ENCODE peak calls at places on chromosomes 11 and 22, in ten cellular contexts. One of them, this sample, is unnamed.

GRCh38 chr11:118640332-118641154 is 33.1 kb downstream of the PHLDB1 start:
- DNase-seq in glutamatergic neuron: no peak
- DNase-seq in astrocyte of the spinal cord: no peak
- DNase-seq in activated CD4-positive, alpha-beta T cell treated with anti-CD3 and anti-CD28 coated beads, Interleukin-2, amount 50 U/mL, for 48 hours: no peak
- DNase-seq in EH: no peak
- DNase-seq in T47D: no peak
- DNase-seq in stimulated activated CD4-positive, alpha-beta T cell treated with anti-CD3 and anti-CD28 coated beads, Interleukin-12 subunit alpha, Interleukin-12 subunit beta, amount 100 ng/mL, for 24 hours: no peak
- DNase-seq in NCI-H1105 treated with DMSO at 0.1 percent for 48 hours: peak
- DNase-seq in HEK293T: no peak
- DNase-seq in C1 segment of cervical spinal cord: no peak
- DNase-seq in this sample: peak

GRCh38 chr11:115197031-115197430 is 307.2 kb downstream of the CADM1 start:
- DNase-seq in glutamatergic neuron: no peak
- DNase-seq in EH: no peak
- DNase-seq in stimulated activated CD4-positive, alpha-beta T cell treated with anti-CD3 and anti-CD28 coated beads, Interleukin-12 subunit alpha, Interleukin-12 subunit beta, amount 100 ng/mL, for 24 hours: no peak
- DNase-seq in T47D: no peak
- DNase-seq in activated CD4-positive, alpha-beta T cell treated with anti-CD3 and anti-CD28 coated beads, Interleukin-2, amount 50 U/mL, for 48 hours: no peak
- DNase-seq in astrocyte of the spinal cord: no peak
- DNase-seq in NCI-H1105 treated with DMSO at 0.1 percent for 48 hours: no peak
- DNase-seq in HEK293T: no peak
- DNase-seq in C1 segment of cervical spinal cord: no peak
- DNase-seq in this sample: no peak

GRCh38 chr11:132848336-132848735 is 684.0 kb downstream of the OPCML start:
- DNase-seq in EH: peak
- DNase-seq in HEK293T: no peak
- DNase-seq in activated CD4-positive, alpha-beta T cell treated with anti-CD3 and anti-CD28 coated beads, Interleukin-2, amount 50 U/mL, for 48 hours: no peak
- DNase-seq in NCI-H1105 treated with DMSO at 0.1 percent for 48 hours: no peak
- DNase-seq in stimulated activated CD4-positive, alpha-beta T cell treated with anti-CD3 and anti-CD28 coated beads, Interleukin-12 subunit alpha, Interleukin-12 subunit beta, amount 100 ng/mL, for 24 hours: no peak
- DNase-seq in astrocyte of the spinal cord: peak
- DNase-seq in C1 segment of cervical spinal cord: no peak
- DNase-seq in T47D: no peak
- DNase-seq in glutamatergic neuron: no peak
- DNase-seq in this sample: no peak

GRCh38 chr22:48450188-48450825 is 1377.4 kb downstream of the BRD1 start:
- DNase-seq in C1 segment of cervical spinal cord: no peak
- DNase-seq in glutamatergic neuron: no peak
- DNase-seq in T47D: no peak
- DNase-seq in EH: no peak
- DNase-seq in astrocyte of the spinal cord: no peak
- DNase-seq in activated CD4-positive, alpha-beta T cell treated with anti-CD3 and anti-CD28 coated beads, Interleukin-2, amount 50 U/mL, for 48 hours: no peak
- DNase-seq in stimulated activated CD4-positive, alpha-beta T cell treated with anti-CD3 and anti-CD28 coated beads, Interleukin-12 subunit alpha, Interleukin-12 subunit beta, amount 100 ng/mL, for 24 hours: no peak
- DNase-seq in NCI-H1105 treated with DMSO at 0.1 percent for 48 hours: no peak
- DNase-seq in HEK293T: no peak
- DNase-seq in this sample: no peak

GRCh38 chr11:78149646-78150045 is 10.2 kb upstream of the ALG8 start:
- DNase-seq in activated CD4-positive, alpha-beta T cell treated with anti-CD3 and anti-CD28 coated beads, Interleukin-2, amount 50 U/mL, for 48 hours: no peak
- DNase-seq in stimulated activated CD4-positive, alpha-beta T cell treated with anti-CD3 and anti-CD28 coated beads, Interleukin-12 subunit alpha, Interleukin-12 subunit beta, amount 100 ng/mL, for 24 hours: no peak
- DNase-seq in HEK293T: no peak
- DNase-seq in glutamatergic neuron: no peak
- DNase-seq in astrocyte of the spinal cord: peak
- DNase-seq in C1 segment of cervical spinal cord: no peak
- DNase-seq in NCI-H1105 treated with DMSO at 0.1 percent for 48 hours: no peak
- DNase-seq in EH: peak
- DNase-seq in T47D: no peak
- DNase-seq in this sample: no peak

GRCh38 chr11:33895752-33896137 is 3.9 kb upstream of the LMO2 start:
- DNase-seq in EH: no peak
- DNase-seq in astrocyte of the spinal cord: peak
- DNase-seq in glutamatergic neuron: no peak
- DNase-seq in stimulated activated CD4-positive, alpha-beta T cell treated with anti-CD3 and anti-CD28 coated beads, Interleukin-12 subunit alpha, Interleukin-12 subunit beta, amount 100 ng/mL, for 24 hours: no peak
- DNase-seq in HEK293T: no peak
- DNase-seq in activated CD4-positive, alpha-beta T cell treated with anti-CD3 and anti-CD28 coated beads, Interleukin-2, amount 50 U/mL, for 48 hours: no peak
- DNase-seq in C1 segment of cervical spinal cord: no peak
- DNase-seq in NCI-H1105 treated with DMSO at 0.1 percent for 48 hours: peak
- DNase-seq in T47D: no peak
- DNase-seq in this sample: no peak

GRCh38 chr11:59761985-59762384 is 6.8 kb downstream of the STX3 start:
- DNase-seq in stimulated activated CD4-positive, alpha-beta T cell treated with anti-CD3 and anti-CD28 coated beads, Interleukin-12 subunit alpha, Interleukin-12 subunit beta, amount 100 ng/mL, for 24 hours: no peak
- DNase-seq in T47D: no peak
- DNase-seq in activated CD4-positive, alpha-beta T cell treated with anti-CD3 and anti-CD28 coated beads, Interleukin-2, amount 50 U/mL, for 48 hours: no peak
- DNase-seq in HEK293T: no peak
- DNase-seq in C1 segment of cervical spinal cord: no peak
- DNase-seq in astrocyte of the spinal cord: no peak
- DNase-seq in glutamatergic neuron: no peak
- DNase-seq in EH: no peak
- DNase-seq in NCI-H1105 treated with DMSO at 0.1 percent for 48 hours: no peak
- DNase-seq in this sample: no peak

GRCh38 chr22:45425101-45425500 is 11.6 kb downstream of the RIBC2 start:
- DNase-seq in glutamatergic neuron: no peak
- DNase-seq in NCI-H1105 treated with DMSO at 0.1 percent for 48 hours: no peak
- DNase-seq in astrocyte of the spinal cord: no peak
- DNase-seq in C1 segment of cervical spinal cord: no peak
- DNase-seq in stimulated activated CD4-positive, alpha-beta T cell treated with anti-CD3 and anti-CD28 coated beads, Interleukin-12 subunit alpha, Interleukin-12 subunit beta, amount 100 ng/mL, for 24 hours: no peak
- DNase-seq in activated CD4-positive, alpha-beta T cell treated with anti-CD3 and anti-CD28 coated beads, Interleukin-2, amount 50 U/mL, for 48 hours: no peak
- DNase-seq in T47D: no peak
- DNase-seq in EH: peak
- DNase-seq in HEK293T: no peak
- DNase-seq in this sample: no peak

GRCh38 chr22:49503896-49504521 is 323.7 kb downstream of the BRD1 start:
- DNase-seq in C1 segment of cervical spinal cord: no peak
- DNase-seq in stimulated activated CD4-positive, alpha-beta T cell treated with anti-CD3 and anti-CD28 coated beads, Interleukin-12 subunit alpha, Interleukin-12 subunit beta, amount 100 ng/mL, for 24 hours: no peak
- DNase-seq in HEK293T: no peak
- DNase-seq in NCI-H1105 treated with DMSO at 0.1 percent for 48 hours: no peak
- DNase-seq in astrocyte of the spinal cord: no peak
- DNase-seq in EH: no peak
- DNase-seq in T47D: no peak
- DNase-seq in activated CD4-positive, alpha-beta T cell treated with anti-CD3 and anti-CD28 coated beads, Interleukin-2, amount 50 U/mL, for 48 hours: no peak
- DNase-seq in glutamatergic neuron: no peak
- DNase-seq in this sample: no peak

GRCh38 chr22:28075260-28075981 is 156.4 kb upstream of the PITPNB start:
- DNase-seq in glutamatergic neuron: no peak
- DNase-seq in T47D: no peak
- DNase-seq in C1 segment of cervical spinal cord: no peak
- DNase-seq in NCI-H1105 treated with DMSO at 0.1 percent for 48 hours: no peak
- DNase-seq in astrocyte of the spinal cord: peak
- DNase-seq in EH: peak
- DNase-seq in stimulated activated CD4-positive, alpha-beta T cell treated with anti-CD3 and anti-CD28 coated beads, Interleukin-12 subunit alpha, Interleukin-12 subunit beta, amount 100 ng/mL, for 24 hours: no peak
- DNase-seq in HEK293T: no peak
- DNase-seq in activated CD4-positive, alpha-beta T cell treated with anti-CD3 and anti-CD28 coated beads, Interleukin-2, amount 50 U/mL, for 48 hours: no peak
- DNase-seq in this sample: peak

GRCh38 chr11:87417951-87418350 is 380.2 kb downstream of the TMEM135 start:
- DNase-seq in C1 segment of cervical spinal cord: no peak
- DNase-seq in glutamatergic neuron: no peak
- DNase-seq in stimulated activated CD4-positive, alpha-beta T cell treated with anti-CD3 and anti-CD28 coated beads, Interleukin-12 subunit alpha, Interleukin-12 subunit beta, amount 100 ng/mL, for 24 hours: no peak
- DNase-seq in HEK293T: no peak
- DNase-seq in NCI-H1105 treated with DMSO at 0.1 percent for 48 hours: no peak
- DNase-seq in astrocyte of the spinal cord: no peak
- DNase-seq in T47D: no peak
- DNase-seq in EH: no peak
- DNase-seq in activated CD4-positive, alpha-beta T cell treated with anti-CD3 and anti-CD28 coated beads, Interleukin-2, amount 50 U/mL, for 48 hours: no peak
- DNase-seq in this sample: no peak

GRCh38 chr22:31683181-31684105 is 21.4 kb upstream of the PISD start:
- DNase-seq in stimulated activated CD4-positive, alpha-beta T cell treated with anti-CD3 and anti-CD28 coated beads, Interleukin-12 subunit alpha, Interleukin-12 subunit beta, amount 100 ng/mL, for 24 hours: no peak
- DNase-seq in T47D: no peak
- DNase-seq in activated CD4-positive, alpha-beta T cell treated with anti-CD3 and anti-CD28 coated beads, Interleukin-2, amount 50 U/mL, for 48 hours: no peak
- DNase-seq in EH: peak
- DNase-seq in C1 segment of cervical spinal cord: no peak
- DNase-seq in NCI-H1105 treated with DMSO at 0.1 percent for 48 hours: no peak
- DNase-seq in glutamatergic neuron: no peak
- DNase-seq in astrocyte of the spinal cord: no peak
- DNase-seq in HEK293T: no peak
- DNase-seq in this sample: no peak

GRCh38 chr22:23112472-23113012 is 29.2 kb downstream of the RSPH14 start:
- DNase-seq in stimulated activated CD4-positive, alpha-beta T cell treated with anti-CD3 and anti-CD28 coated beads, Interleukin-12 subunit alpha, Interleukin-12 subunit beta, amount 100 ng/mL, for 24 hours: no peak
- DNase-seq in HEK293T: no peak
- DNase-seq in EH: no peak
- DNase-seq in C1 segment of cervical spinal cord: no peak
- DNase-seq in astrocyte of the spinal cord: no peak
- DNase-seq in glutamatergic neuron: no peak
- DNase-seq in T47D: no peak
- DNase-seq in activated CD4-positive, alpha-beta T cell treated with anti-CD3 and anti-CD28 coated beads, Interleukin-2, amount 50 U/mL, for 48 hours: no peak
- DNase-seq in NCI-H1105 treated with DMSO at 0.1 percent for 48 hours: no peak
- DNase-seq in this sample: no peak

GRCh38 chr22:46737976-46738641 is at the start of gene CERK:
- DNase-seq in C1 segment of cervical spinal cord: peak
- DNase-seq in EH: peak
- DNase-seq in astrocyte of the spinal cord: peak
- DNase-seq in activated CD4-positive, alpha-beta T cell treated with anti-CD3 and anti-CD28 coated beads, Interleukin-2, amount 50 U/mL, for 48 hours: peak
- DNase-seq in stimulated activated CD4-positive, alpha-beta T cell treated with anti-CD3 and anti-CD28 coated beads, Interleukin-12 subunit alpha, Interleukin-12 subunit beta, amount 100 ng/mL, for 24 hours: peak
- DNase-seq in NCI-H1105 treated with DMSO at 0.1 percent for 48 hours: peak
- DNase-seq in glutamatergic neuron: peak
- DNase-seq in HEK293T: peak
- DNase-seq in T47D: peak
- DNase-seq in this sample: peak

GRCh38 chr11:57407010-57407409 is 16.6 kb upstream of the PRG2 start:
- DNase-seq in C1 segment of cervical spinal cord: no peak
- DNase-seq in activated CD4-positive, alpha-beta T cell treated with anti-CD3 and anti-CD28 coated beads, Interleukin-2, amount 50 U/mL, for 48 hours: no peak
- DNase-seq in astrocyte of the spinal cord: no peak
- DNase-seq in HEK293T: no peak
- DNase-seq in glutamatergic neuron: no peak
- DNase-seq in T47D: no peak
- DNase-seq in stimulated activated CD4-positive, alpha-beta T cell treated with anti-CD3 and anti-CD28 coated beads, Interleukin-12 subunit alpha, Interleukin-12 subunit beta, amount 100 ng/mL, for 24 hours: no peak
- DNase-seq in EH: no peak
- DNase-seq in NCI-H1105 treated with DMSO at 0.1 percent for 48 hours: no peak
- DNase-seq in this sample: no peak

GRCh38 chr22:43861529-43861928 is 784 bp downstream of the SULT4A1 start:
- DNase-seq in T47D: no peak
- DNase-seq in astrocyte of the spinal cord: no peak
- DNase-seq in stimulated activated CD4-positive, alpha-beta T cell treated with anti-CD3 and anti-CD28 coated beads, Interleukin-12 subunit alpha, Interleukin-12 subunit beta, amount 100 ng/mL, for 24 hours: no peak
- DNase-seq in EH: no peak
- DNase-seq in activated CD4-positive, alpha-beta T cell treated with anti-CD3 and anti-CD28 coated beads, Interleukin-2, amount 50 U/mL, for 48 hours: no peak
- DNase-seq in glutamatergic neuron: peak
- DNase-seq in C1 segment of cervical spinal cord: no peak
- DNase-seq in HEK293T: no peak
- DNase-seq in NCI-H1105 treated with DMSO at 0.1 percent for 48 hours: no peak
- DNase-seq in this sample: peak

GRCh38 chr11:62445314-62445740 is 26.5 kb downstream of the SCGB1A1 start:
- DNase-seq in C1 segment of cervical spinal cord: no peak
- DNase-seq in T47D: no peak
- DNase-seq in HEK293T: no peak
- DNase-seq in astrocyte of the spinal cord: peak
- DNase-seq in stimulated activated CD4-positive, alpha-beta T cell treated with anti-CD3 and anti-CD28 coated beads, Interleukin-12 subunit alpha, Interleukin-12 subunit beta, amount 100 ng/mL, for 24 hours: no peak
- DNase-seq in NCI-H1105 treated with DMSO at 0.1 percent for 48 hours: no peak
- DNase-seq in EH: peak
- DNase-seq in activated CD4-positive, alpha-beta T cell treated with anti-CD3 and anti-CD28 coated beads, Interleukin-2, amount 50 U/mL, for 48 hours: no peak
- DNase-seq in glutamatergic neuron: no peak
- DNase-seq in this sample: no peak

GRCh38 chr22:34808618-34809017 is 257.3 kb upstream of the ISX start:
- DNase-seq in HEK293T: no peak
- DNase-seq in C1 segment of cervical spinal cord: no peak
- DNase-seq in EH: peak
- DNase-seq in stimulated activated CD4-positive, alpha-beta T cell treated with anti-CD3 and anti-CD28 coated beads, Interleukin-12 subunit alpha, Interleukin-12 subunit beta, amount 100 ng/mL, for 24 hours: no peak
- DNase-seq in activated CD4-positive, alpha-beta T cell treated with anti-CD3 and anti-CD28 coated beads, Interleukin-2, amount 50 U/mL, for 48 hours: no peak
- DNase-seq in astrocyte of the spinal cord: no peak
- DNase-seq in NCI-H1105 treated with DMSO at 0.1 percent for 48 hours: no peak
- DNase-seq in T47D: no peak
- DNase-seq in glutamatergic neuron: no peak
- DNase-seq in this sample: no peak

GRCh38 chr22:42799462-42800405 is 57.3 kb downstream of the ARFGAP3 start:
- DNase-seq in activated CD4-positive, alpha-beta T cell treated with anti-CD3 and anti-CD28 coated beads, Interleukin-2, amount 50 U/mL, for 48 hours: no peak
- DNase-seq in EH: peak
- DNase-seq in stimulated activated CD4-positive, alpha-beta T cell treated with anti-CD3 and anti-CD28 coated beads, Interleukin-12 subunit alpha, Interleukin-12 subunit beta, amount 100 ng/mL, for 24 hours: no peak
- DNase-seq in HEK293T: no peak
- DNase-seq in C1 segment of cervical spinal cord: no peak
- DNase-seq in NCI-H1105 treated with DMSO at 0.1 percent for 48 hours: no peak
- DNase-seq in glutamatergic neuron: peak
- DNase-seq in astrocyte of the spinal cord: no peak
- DNase-seq in T47D: no peak
- DNase-seq in this sample: no peak

GRCh38 chr11:63837027-63837688 is 1.8 kb upstream of the MARK2 start:
- DNase-seq in activated CD4-positive, alpha-beta T cell treated with anti-CD3 and anti-CD28 coated beads, Interleukin-2, amount 50 U/mL, for 48 hours: peak
- DNase-seq in glutamatergic neuron: peak
- DNase-seq in T47D: peak
- DNase-seq in astrocyte of the spinal cord: peak
- DNase-seq in stimulated activated CD4-positive, alpha-beta T cell treated with anti-CD3 and anti-CD28 coated beads, Interleukin-12 subunit alpha, Interleukin-12 subunit beta, amount 100 ng/mL, for 24 hours: peak
- DNase-seq in NCI-H1105 treated with DMSO at 0.1 percent for 48 hours: peak
- DNase-seq in HEK293T: peak
- DNase-seq in C1 segment of cervical spinal cord: peak
- DNase-seq in EH: peak
- DNase-seq in this sample: peak

GRCh38 chr11:12901272-12901671 is 107.8 kb upstream of the RASSF10 start:
- DNase-seq in C1 segment of cervical spinal cord: no peak
- DNase-seq in HEK293T: no peak
- DNase-seq in stimulated activated CD4-positive, alpha-beta T cell treated with anti-CD3 and anti-CD28 coated beads, Interleukin-12 subunit alpha, Interleukin-12 subunit beta, amount 100 ng/mL, for 24 hours: no peak
- DNase-seq in EH: peak
- DNase-seq in glutamatergic neuron: no peak
- DNase-seq in astrocyte of the spinal cord: no peak
- DNase-seq in activated CD4-positive, alpha-beta T cell treated with anti-CD3 and anti-CD28 coated beads, Interleukin-2, amount 50 U/mL, for 48 hours: no peak
- DNase-seq in T47D: no peak
- DNase-seq in NCI-H1105 treated with DMSO at 0.1 percent for 48 hours: no peak
- DNase-seq in this sample: no peak

GRCh38 chr11:19817265-19817851 is 104.7 kb downstream of the NAV2 start:
- DNase-seq in stimulated activated CD4-positive, alpha-beta T cell treated with anti-CD3 and anti-CD28 coated beads, Interleukin-12 subunit alpha, Interleukin-12 subunit beta, amount 100 ng/mL, for 24 hours: no peak
- DNase-seq in C1 segment of cervical spinal cord: no peak
- DNase-seq in EH: no peak
- DNase-seq in glutamatergic neuron: no peak
- DNase-seq in T47D: no peak
- DNase-seq in HEK293T: no peak
- DNase-seq in astrocyte of the spinal cord: no peak
- DNase-seq in NCI-H1105 treated with DMSO at 0.1 percent for 48 hours: no peak
- DNase-seq in activated CD4-positive, alpha-beta T cell treated with anti-CD3 and anti-CD28 coated beads, Interleukin-2, amount 50 U/mL, for 48 hours: no peak
- DNase-seq in this sample: no peak

GRCh38 chr11:7098235-7098832 is 9.5 kb downstream of the RBMXL2 start:
- DNase-seq in HEK293T: peak
- DNase-seq in T47D: peak
- DNase-seq in EH: peak
- DNase-seq in C1 segment of cervical spinal cord: no peak
- DNase-seq in stimulated activated CD4-positive, alpha-beta T cell treated with anti-CD3 and anti-CD28 coated beads, Interleukin-12 subunit alpha, Interleukin-12 subunit beta, amount 100 ng/mL, for 24 hours: no peak
- DNase-seq in glutamatergic neuron: no peak
- DNase-seq in astrocyte of the spinal cord: peak
- DNase-seq in activated CD4-positive, alpha-beta T cell treated with anti-CD3 and anti-CD28 coated beads, Interleukin-2, amount 50 U/mL, for 48 hours: no peak
- DNase-seq in NCI-H1105 treated with DMSO at 0.1 percent for 48 hours: peak
- DNase-seq in this sample: peak

GRCh38 chr11:71153005-71153395 is 99.4 kb downstream of the SHANK2 start:
- DNase-seq in astrocyte of the spinal cord: peak
- DNase-seq in activated CD4-positive, alpha-beta T cell treated with anti-CD3 and anti-CD28 coated beads, Interleukin-2, amount 50 U/mL, for 48 hours: no peak
- DNase-seq in T47D: no peak
- DNase-seq in HEK293T: peak
- DNase-seq in glutamatergic neuron: no peak
- DNase-seq in C1 segment of cervical spinal cord: no peak
- DNase-seq in NCI-H1105 treated with DMSO at 0.1 percent for 48 hours: no peak
- DNase-seq in stimulated activated CD4-positive, alpha-beta T cell treated with anti-CD3 and anti-CD28 coated beads, Interleukin-12 subunit alpha, Interleukin-12 subunit beta, amount 100 ng/mL, for 24 hours: no peak
- DNase-seq in EH: peak
- DNase-seq in this sample: peak

GRCh38 chr11:120524536-120525085 is 13.1 kb downstream of the GRIK4 start:
- DNase-seq in HEK293T: no peak
- DNase-seq in glutamatergic neuron: no peak
- DNase-seq in stimulated activated CD4-positive, alpha-beta T cell treated with anti-CD3 and anti-CD28 coated beads, Interleukin-12 subunit alpha, Interleukin-12 subunit beta, amount 100 ng/mL, for 24 hours: no peak
- DNase-seq in NCI-H1105 treated with DMSO at 0.1 percent for 48 hours: no peak
- DNase-seq in EH: no peak
- DNase-seq in astrocyte of the spinal cord: no peak
- DNase-seq in activated CD4-positive, alpha-beta T cell treated with anti-CD3 and anti-CD28 coated beads, Interleukin-2, amount 50 U/mL, for 48 hours: no peak
- DNase-seq in T47D: no peak
- DNase-seq in C1 segment of cervical spinal cord: no peak
- DNase-seq in this sample: no peak

GRCh38 chr11:134532921-134533421 is 120.9 kb upstream of the B3GAT1 start:
- DNase-seq in glutamatergic neuron: peak
- DNase-seq in astrocyte of the spinal cord: no peak
- DNase-seq in activated CD4-positive, alpha-beta T cell treated with anti-CD3 and anti-CD28 coated beads, Interleukin-2, amount 50 U/mL, for 48 hours: no peak
- DNase-seq in HEK293T: no peak
- DNase-seq in stimulated activated CD4-positive, alpha-beta T cell treated with anti-CD3 and anti-CD28 coated beads, Interleukin-12 subunit alpha, Interleukin-12 subunit beta, amount 100 ng/mL, for 24 hours: no peak
- DNase-seq in EH: no peak
- DNase-seq in T47D: no peak
- DNase-seq in NCI-H1105 treated with DMSO at 0.1 percent for 48 hours: no peak
- DNase-seq in C1 segment of cervical spinal cord: no peak
- DNase-seq in this sample: no peak

GRCh38 chr11:110903830-110904229 is 191.6 kb upstream of the ARHGAP20 start:
- DNase-seq in activated CD4-positive, alpha-beta T cell treated with anti-CD3 and anti-CD28 coated beads, Interleukin-2, amount 50 U/mL, for 48 hours: no peak
- DNase-seq in T47D: no peak
- DNase-seq in EH: peak
- DNase-seq in HEK293T: peak
- DNase-seq in glutamatergic neuron: no peak
- DNase-seq in NCI-H1105 treated with DMSO at 0.1 percent for 48 hours: peak
- DNase-seq in astrocyte of the spinal cord: peak
- DNase-seq in stimulated activated CD4-positive, alpha-beta T cell treated with anti-CD3 and anti-CD28 coated beads, Interleukin-12 subunit alpha, Interleukin-12 subunit beta, amount 100 ng/mL, for 24 hours: no peak
- DNase-seq in C1 segment of cervical spinal cord: no peak
- DNase-seq in this sample: no peak

GRCh38 chr11:57772562-57772961 is 11.0 kb downstream of the CTNND1 start:
- DNase-seq in EH: peak
- DNase-seq in NCI-H1105 treated with DMSO at 0.1 percent for 48 hours: no peak
- DNase-seq in stimulated activated CD4-positive, alpha-beta T cell treated with anti-CD3 and anti-CD28 coated beads, Interleukin-12 subunit alpha, Interleukin-12 subunit beta, amount 100 ng/mL, for 24 hours: no peak
- DNase-seq in C1 segment of cervical spinal cord: no peak
- DNase-seq in T47D: no peak
- DNase-seq in astrocyte of the spinal cord: peak
- DNase-seq in HEK293T: no peak
- DNase-seq in glutamatergic neuron: no peak
- DNase-seq in activated CD4-positive, alpha-beta T cell treated with anti-CD3 and anti-CD28 coated beads, Interleukin-2, amount 50 U/mL, for 48 hours: no peak
- DNase-seq in this sample: no peak